ENCODE peak calls at places on chromosomes 6 and 20, in nine cellular contexts. P is anterior cingulate cortex, X is RKO, Z is activated T-cell treated with anti-CD3 and anti-CD28 coated beads for 1 hour, D is DMS 273 treated with DMSO at 0.1 percent for 48 hours, N is ELR, V is WTC11, T is GM23338, E is C1 segment of cervical spinal cord. U is an unnamed sample.

GRCh38 chr6:142700676-142701185 is 244.2 kb downstream of the HIVEP2 start:
- DNase-seq in T (no peak), P (no peak), E (no peak), V (no peak), X (no peak), Z (no peak), D (no peak), N (no peak), U (no peak)

GRCh38 chr6:108838101-108838717 is 10.0 kb upstream of the ARMC2 start:
- DNase-seq in V (peak), N (peak), D (no peak), E (no peak), T (peak), P (no peak), X (no peak), Z (no peak), U (peak)

GRCh38 chr20:57782631-57783041 is 72.8 kb upstream of the PMEPA1 start:
- DNase-seq in V (no peak), E (no peak), P (no peak), N (no peak), Z (no peak), T (no peak), X (no peak), D (no peak), U (peak)

GRCh38 chr6:136401749-136402148 is 112.1 kb upstream of the BCLAF1 start:
- DNase-seq in P (no peak), D (no peak), N (peak), T (no peak), V (no peak), Z (no peak), X (peak), E (no peak), U (no peak)

GRCh38 chr6:1552296-1552761 is 57.4 kb upstream of the FOXC1 start:
- DNase-seq in T (peak), N (peak), V (no peak), E (no peak), X (peak), D (no peak), Z (no peak), P (no peak), U (no peak)

GRCh38 chr20:36441416-36441815 is 99.9 kb upstream of the MYL9 start:
- DNase-seq in E (no peak), P (peak), N (no peak), D (no peak), Z (no peak), V (no peak), X (no peak), T (no peak), U (peak)

GRCh38 chr6:34341481-34341971 is 50.9 kb downstream of the NUDT3 start:
- DNase-seq in N (peak), X (peak), V (no peak), D (no peak), Z (no peak), T (no peak), P (no peak), E (no peak), U (no peak)

GRCh38 chr6:108581932-108582500 is 21.3 kb downstream of the FOXO3 start:
- DNase-seq in V (no peak), D (no peak), N (no peak), Z (no peak), X (no peak), E (no peak), T (peak), P (no peak), U (peak)

U was measured in NCI-H69.